ENCODE peak calls at places on chromosome 18, in seven cellular contexts. A, G, Q, V, O, B and H are unnamed samples.

GRCh38 chr18:76932026-76932819 is 109.9 kb downstream of the ZNF236 start:
- DNase-seq in B (no peak), A (no peak), G (no peak), O (no peak), V (no peak), Q (no peak), H (no peak)

GRCh38 chr18:25370391-25370790 is 18.4 kb upstream of the ZNF521 start:
- DNase-seq in O (no peak), V (no peak), A (no peak), Q (no peak), G (no peak), B (no peak), H (no peak)

GRCh38 chr18:27894746-27895145 is 282.2 kb downstream of the CDH2 start:
- DNase-seq in Q (no peak), A (no peak), O (no peak), V (no peak), G (no peak), B (no peak), H (no peak)

GRCh38 chr18:56872140-56872539 is 221.0 kb downstream of the WDR7 start:
- DNase-seq in O (no peak), Q (no peak), V (no peak), A (no peak), G (no peak), B (no peak), H (no peak)

GRCh38 chr18:58175122-58175687 is 131.2 kb downstream of the NEDD4L start:
- DNase-seq in B (no peak), O (peak; percentile 26), Q (no peak), G (no peak), A (no peak), V (no peak), H (no peak)

GRCh38 chr18:9949861-9950260 is 36.0 kb downstream of the VAPA start:
- DNase-seq in B (no peak), V (no peak), Q (peak; percentile 29), G (no peak), O (no peak), A (no peak), H (no peak)

GRCh38 chr18:59662008-59662701 is 35.1 kb downstream of the CCBE1 start:
- DNase-seq in O (no peak), V (no peak), G (no peak), Q (no peak), B (no peak), A (no peak), H (no peak)

GRCh38 chr18:1503847-1504246 is 599.2 kb downstream of the ADCYAP1 start:
- DNase-seq in A (no peak), G (no peak), B (no peak), V (no peak), O (no peak), Q (no peak), H (no peak)

GRCh38 chr18:7417742-7418141 is 149.4 kb upstream of the PTPRM start:
- DNase-seq in V (no peak), B (no peak), A (no peak), G (no peak), O (no peak), Q (peak; percentile 64), H (no peak)

GRCh38 chr18:24039666-24040065 is 25.1 kb downstream of the TTC39C start:
- DNase-seq in B (no peak), G (no peak), Q (no peak), A (no peak), V (no peak), O (no peak), H (no peak)

GRCh38 chr18:76658627-76659026 is 163.6 kb upstream of the ZNF516 start:
- DNase-seq in B (no peak), A (no peak), Q (no peak), G (no peak), V (no peak), O (peak; percentile 21), H (no peak)

GRCh38 chr18:48848641-48849143 is 102.1 kb downstream of the SMAD7 start:
- DNase-seq in G (no peak), V (no peak), B (no peak), Q (peak; percentile 46), O (no peak), A (no peak), H (no peak)

GRCh38 chr18:48539406-48540328 is 836 bp downstream of the CTIF start:
- DNase-seq in G (no peak), V (no peak), B (peak; percentile 9), Q (peak; percentile 39), O (peak; percentile 58), A (peak; percentile 85), H (no peak)

GRCh38 chr18:74796928-74797576 is 199.4 kb downstream of the ZNF407 start:
- DNase-seq in V (no peak), A (no peak), O (peak; percentile 77), G (no peak), Q (no peak), B (no peak), H (no peak)

GRCh38 chr18:37425182-37425581 is 140.4 kb downstream of the CELF4 start:
- DNase-seq in A (no peak), G (no peak), Q (no peak), V (no peak), B (no peak), O (no peak), H (no peak)